ENCODE peak calls at places on chromosomes 6 and 20, in seven cellular contexts. F is NCI-H1436; O is activated CD4-positive, alpha-beta T cell treated with anti-CD3 and anti-CD28 coated beads for 24 hours; W is EL; C is left lobe of liver; H is choroid plexus epithelial cell; P is ovary. X is an unnamed sample.

GRCh38 chr6:101396552-101397173 is 3.2 kb downstream of the GRIK2 start:
- DNase-seq in F (no peak), O (no peak), W (peak; percentile 61), C (peak; percentile 65), H (peak; percentile 70), P (peak; percentile 57), X (no peak)

GRCh38 chr6:71194730-71195129 is 93.9 kb upstream of the OGFRL1 start:
- DNase-seq in F (no peak), O (no peak), W (peak; percentile 86), C (no peak), H (peak; percentile 83), P (no peak), X (peak; percentile 62)

GRCh38 chr6:16684896-16685554 is 76.2 kb downstream of the ATXN1 start:
- DNase-seq in F (no peak), O (peak; percentile 84), W (peak; percentile 82), C (no peak), H (peak; percentile 73), P (no peak), X (no peak)

GRCh38 chr20:36312724-36313441 is 6.7 kb downstream of the DLGAP4 start:
- DNase-seq in F (no peak), O (no peak), W (no peak), C (peak; percentile 27), H (no peak), P (no peak), X (no peak)

GRCh38 chr20:23111944-23112342 is 25.8 kb upstream of the CD93 start:
- DNase-seq in F (no peak), O (no peak), W (no peak), C (no peak), H (no peak), P (no peak), X (no peak)

GRCh38 chr20:884983-885952 is 30.9 kb downstream of the ANGPT4 start:
- DNase-seq in F (peak; percentile 62), O (no peak), W (peak; percentile 19), C (no peak), H (peak; percentile 57), P (peak; percentile 79), X (no peak)

GRCh38 chr6:105259912-105260889 is 80.4 kb upstream of the POPDC3 start:
- DNase-seq in F (peak; percentile 69), O (no peak), W (no peak), C (no peak), H (peak; percentile 4), P (no peak), X (no peak)

GRCh38 chr6:80094017-80094416 is 12.5 kb upstream of the BCKDHB start:
- DNase-seq in F (no peak), O (no peak), W (peak; percentile 17), C (no peak), H (peak; percentile 52), P (no peak), X (peak; percentile 13)

GRCh38 chr6:64034840-64035656 is 399.4 kb downstream of the PHF3 start:
- DNase-seq in F (no peak), O (no peak), W (no peak), C (no peak), H (peak; percentile 47), P (no peak), X (peak; percentile 21)

GRCh38 chr6:143271024-143271423 is 179.5 kb downstream of the ADAT2 start:
- DNase-seq in F (no peak), O (no peak), W (peak; percentile 83), C (no peak), H (peak; percentile 55), P (peak; percentile 61), X (peak; percentile 12)

GRCh38 chr6:156953478-156954146 is 176.4 kb downstream of the ARID1B start:
- DNase-seq in F (peak; percentile 88), O (no peak), W (peak; percentile 97), C (no peak), H (peak; percentile 99), P (no peak), X (peak; percentile 87)

GRCh38 chr6:74044417-74045096 is 348.6 kb downstream of the CD109 start:
- DNase-seq in F (no peak), O (no peak), W (peak; percentile 25), C (no peak), H (peak; percentile 53), P (no peak), X (no peak)

GRCh38 chr6:169868458-169868857 is 117.0 kb downstream of the ERMARD start:
- DNase-seq in F (no peak), O (peak; percentile 22), W (no peak), C (no peak), H (peak; percentile 25), P (peak; percentile 49), X (no peak)

GRCh38 chr6:85641916-85642773 is 541 bp downstream of the SYNCRIP start:
- DNase-seq in F (peak; percentile 11), O (peak; percentile 26), W (peak; percentile 47), C (peak; percentile 58), H (peak; percentile 65), P (peak; percentile 71), X (no peak)

GRCh38 chr6:157133856-157134255 is 189.5 kb downstream of the TMEM242 start:
- DNase-seq in F (no peak), O (no peak), W (no peak), C (no peak), H (no peak), P (no peak), X (no peak)

GRCh38 chr6:149961728-149962425 is 1.9 kb upstream of the ULBP1 start:
- DNase-seq in F (no peak), O (peak; percentile 19), W (peak; percentile 37), C (peak; percentile 16), H (no peak), P (no peak), X (no peak)

GRCh38 chr6:33116417-33116816 is 40.6 kb downstream of the HLA-DPB1 start:
- DNase-seq in F (no peak), O (no peak), W (no peak), C (no peak), H (no peak), P (no peak), X (no peak)

GRCh38 chr20:15547109-15547508 is 1026.1 kb downstream of the KIF16B start:
- DNase-seq in F (no peak), O (no peak), W (no peak), C (no peak), H (no peak), P (no peak), X (no peak)

GRCh38 chr20:63580796-63581461 is 6.9 kb upstream of the HELZ2 start:
- DNase-seq in F (peak; percentile 46), O (peak; percentile 50), W (peak; percentile 37), C (no peak), H (peak; percentile 83), P (no peak), X (peak; percentile 89)

GRCh38 chr6:137637161-137637560 is 143.0 kb upstream of the OLIG3 start:
- DNase-seq in F (no peak), O (no peak), W (peak; percentile 92), C (no peak), H (peak; percentile 100), P (no peak), X (peak; percentile 52)

GRCh38 chr6:116010400-116011095 is 50.1 kb downstream of the FRK start:
- DNase-seq in F (peak; percentile 56), O (peak; percentile 30), W (peak; percentile 63), C (peak; percentile 78), H (peak; percentile 87), P (peak; percentile 56), X (peak; percentile 12)

GRCh38 chr6:117505337-117505736 is 22.9 kb downstream of the DCBLD1 start:
- DNase-seq in F (no peak), O (no peak), W (peak; percentile 48), C (no peak), H (peak; percentile 71), P (no peak), X (no peak)

GRCh38 chr6:87104657-87105056 is 9.8 kb upstream of the CGA start:
- DNase-seq in F (no peak), O (no peak), W (peak; percentile 19), C (no peak), H (no peak), P (no peak), X (no peak)

GRCh38 chr6:156756630-156757610 is 20.3 kb upstream of the ARID1B start:
- DNase-seq in F (no peak), O (no peak), W (no peak), C (no peak), H (no peak), P (no peak), X (no peak)

GRCh38 chr6:150579611-150580010 is 20.1 kb upstream of the PLEKHG1 start:
- DNase-seq in F (no peak), O (no peak), W (no peak), C (peak; percentile 71), H (no peak), P (no peak), X (no peak)

GRCh38 chr6:122364084-122364483 is 35.4 kb upstream of the HSF2 start:
- DNase-seq in F (no peak), O (no peak), W (no peak), C (no peak), H (no peak), P (no peak), X (no peak)

GRCh38 chr6:157269261-157269794 is 54.0 kb downstream of the TMEM242 start:
- DNase-seq in F (no peak), O (no peak), W (peak; percentile 16), C (peak; percentile 59), H (peak; percentile 60), P (peak; percentile 77), X (peak; percentile 18)

GRCh38 chr6:129621252-129621651 is 88.7 kb downstream of the ARHGAP18 start:
- DNase-seq in F (no peak), O (peak; percentile 11), W (no peak), C (no peak), H (peak; percentile 30), P (no peak), X (no peak)

GRCh38 chr6:32047084-32047478 is 8.9 kb downstream of the CYP21A2 start:
- DNase-seq in F (no peak), O (no peak), W (peak; percentile 47), C (no peak), H (peak; percentile 18), P (no peak), X (peak; percentile 60)

GRCh38 chr6:169169941-169170582 is 83.6 kb downstream of the THBS2 start:
- DNase-seq in F (no peak), O (no peak), W (no peak), C (no peak), H (no peak), P (no peak), X (no peak)

GRCh38 chr6:97437087-97437486 is 154.1 kb upstream of the MMS22L start:
- DNase-seq in F (peak; percentile 29), O (no peak), W (peak; percentile 13), C (no peak), H (peak; percentile 46), P (no peak), X (peak; percentile 3)

GRCh38 chr20:17613328-17614175 is 43.7 kb downstream of the DSTN start:
- DNase-seq in F (no peak), O (no peak), W (no peak), C (peak; percentile 48), H (no peak), P (peak; percentile 44), X (no peak)

GRCh38 chr6:54194067-54194466 is 82.8 kb downstream of the MLIP start:
- DNase-seq in F (no peak), O (no peak), W (peak; percentile 39), C (no peak), H (peak; percentile 85), P (no peak), X (no peak)

GRCh38 chr6:142749556-142749955 is 195.4 kb downstream of the HIVEP2 start:
- DNase-seq in F (no peak), O (no peak), W (no peak), C (no peak), H (no peak), P (no peak), X (no peak)

GRCh38 chr20:46666306-46666705 is 15.0 kb upstream of the SLC13A3 start:
- DNase-seq in F (no peak), O (no peak), W (no peak), C (no peak), H (no peak), P (no peak), X (no peak)

X was measured in HTR-8/SVneo.